ENCODE peak calls at places on chromosomes 4 and X, in ten cellular contexts. One of them, this sample, is unnamed.
A peak's percentile ranks its signal among the peaks of the same experiment; 100 is the strongest.

GRCh38 chrX:47562615-47563243 is 1.7 kb downstream of the ARAF start:
- DNase-seq in EL: peak; percentile 38
- DNase-seq in AG10803: no peak
- DNase-seq in GM23248: peak; percentile 48
- DNase-seq in coronary artery: no peak
- DNase-seq in neural progenitor cell: peak; percentile 37
- DNase-seq in endothelial cell: peak; percentile 28
- DNase-seq in occipital lobe: no peak
- DNase-seq in AG20443: no peak
- DNase-seq in stimulated activated CD4-positive, alpha-beta T cell treated with anti-CD3 and anti-CD28 coated beads, Interleukin-15, amount 100 ng/mL, for 24 hours: peak; percentile 32
- DNase-seq in this sample: no peak

GRCh38 chr4:110663206-110663605 is 40.3 kb upstream of the PITX2 start:
- DNase-seq in GM23248: no peak
- DNase-seq in occipital lobe: no peak
- DNase-seq in AG20443: no peak
- DNase-seq in coronary artery: no peak
- DNase-seq in neural progenitor cell: no peak
- DNase-seq in stimulated activated CD4-positive, alpha-beta T cell treated with anti-CD3 and anti-CD28 coated beads, Interleukin-15, amount 100 ng/mL, for 24 hours: no peak
- DNase-seq in EL: no peak
- DNase-seq in AG10803: no peak
- DNase-seq in endothelial cell: no peak
- DNase-seq in this sample: no peak

GRCh38 chrX:104343408-104344129 is 88.8 kb upstream of the ESX1 start:
- DNase-seq in occipital lobe: no peak
- DNase-seq in coronary artery: no peak
- DNase-seq in EL: peak; percentile 69
- DNase-seq in endothelial cell: peak; percentile 68
- DNase-seq in GM23248: peak; percentile 88
- DNase-seq in AG10803: peak; percentile 78
- DNase-seq in stimulated activated CD4-positive, alpha-beta T cell treated with anti-CD3 and anti-CD28 coated beads, Interleukin-15, amount 100 ng/mL, for 24 hours: peak; percentile 21
- DNase-seq in AG20443: peak; percentile 37
- DNase-seq in neural progenitor cell: peak; percentile 62
- DNase-seq in this sample: peak; percentile 13

GRCh38 chr4:106002979-106003378 is 107.7 kb downstream of the NPNT start:
- DNase-seq in coronary artery: no peak
- DNase-seq in EL: no peak
- DNase-seq in AG20443: no peak
- DNase-seq in stimulated activated CD4-positive, alpha-beta T cell treated with anti-CD3 and anti-CD28 coated beads, Interleukin-15, amount 100 ng/mL, for 24 hours: no peak
- DNase-seq in occipital lobe: no peak
- DNase-seq in neural progenitor cell: no peak
- DNase-seq in AG10803: no peak
- DNase-seq in endothelial cell: no peak
- DNase-seq in GM23248: no peak
- DNase-seq in this sample: no peak

GRCh38 chr4:115945026-115945425 is 831.6 kb upstream of the NDST4 start:
- DNase-seq in AG20443: no peak
- DNase-seq in EL: no peak
- DNase-seq in occipital lobe: no peak
- DNase-seq in endothelial cell: no peak
- DNase-seq in neural progenitor cell: no peak
- DNase-seq in GM23248: no peak
- DNase-seq in AG10803: no peak
- DNase-seq in coronary artery: no peak
- DNase-seq in stimulated activated CD4-positive, alpha-beta T cell treated with anti-CD3 and anti-CD28 coated beads, Interleukin-15, amount 100 ng/mL, for 24 hours: no peak
- DNase-seq in this sample: no peak

GRCh38 chr4:76760214-76760613 is 137.7 kb downstream of the SOWAHB start:
- DNase-seq in AG10803: no peak
- DNase-seq in occipital lobe: no peak
- DNase-seq in GM23248: no peak
- DNase-seq in coronary artery: no peak
- DNase-seq in stimulated activated CD4-positive, alpha-beta T cell treated with anti-CD3 and anti-CD28 coated beads, Interleukin-15, amount 100 ng/mL, for 24 hours: no peak
- DNase-seq in endothelial cell: no peak
- DNase-seq in neural progenitor cell: no peak
- DNase-seq in EL: no peak
- DNase-seq in AG20443: no peak
- DNase-seq in this sample: no peak

GRCh38 chrX:137427813-137428212 is 138.1 kb upstream of the ZIC3 start:
- DNase-seq in GM23248: peak; percentile 44
- DNase-seq in neural progenitor cell: peak; percentile 32
- DNase-seq in EL: no peak
- DNase-seq in occipital lobe: no peak
- DNase-seq in coronary artery: no peak
- DNase-seq in AG10803: peak; percentile 0
- DNase-seq in AG20443: peak; percentile 46
- DNase-seq in stimulated activated CD4-positive, alpha-beta T cell treated with anti-CD3 and anti-CD28 coated beads, Interleukin-15, amount 100 ng/mL, for 24 hours: no peak
- DNase-seq in endothelial cell: no peak
- DNase-seq in this sample: no peak

GRCh38 chr4:20194079-20195013 is 57.4 kb upstream of the SLIT2 start:
- DNase-seq in AG20443: peak; percentile 53
- DNase-seq in coronary artery: no peak
- DNase-seq in EL: peak; percentile 86
- DNase-seq in GM23248: peak; percentile 90
- DNase-seq in AG10803: peak; percentile 89
- DNase-seq in neural progenitor cell: no peak
- DNase-seq in stimulated activated CD4-positive, alpha-beta T cell treated with anti-CD3 and anti-CD28 coated beads, Interleukin-15, amount 100 ng/mL, for 24 hours: no peak
- DNase-seq in occipital lobe: no peak
- DNase-seq in endothelial cell: no peak
- DNase-seq in this sample: no peak

GRCh38 chr4:3226944-3227343 is 22.0 kb upstream of the MSANTD1 start:
- DNase-seq in endothelial cell: no peak
- DNase-seq in stimulated activated CD4-positive, alpha-beta T cell treated with anti-CD3 and anti-CD28 coated beads, Interleukin-15, amount 100 ng/mL, for 24 hours: no peak
- DNase-seq in occipital lobe: no peak
- DNase-seq in coronary artery: no peak
- DNase-seq in AG20443: no peak
- DNase-seq in EL: no peak
- DNase-seq in AG10803: no peak
- DNase-seq in GM23248: no peak
- DNase-seq in neural progenitor cell: no peak
- DNase-seq in this sample: no peak

GRCh38 chr4:176622251-176622968 is 170.3 kb downstream of the VEGFC start:
- DNase-seq in neural progenitor cell: no peak
- DNase-seq in stimulated activated CD4-positive, alpha-beta T cell treated with anti-CD3 and anti-CD28 coated beads, Interleukin-15, amount 100 ng/mL, for 24 hours: no peak
- DNase-seq in coronary artery: no peak
- DNase-seq in AG20443: peak; percentile 45
- DNase-seq in AG10803: peak; percentile 62
- DNase-seq in endothelial cell: no peak
- DNase-seq in EL: peak; percentile 21
- DNase-seq in GM23248: peak; percentile 53
- DNase-seq in occipital lobe: no peak
- DNase-seq in this sample: no peak

GRCh38 chr4:69689530-69690111 is 36.6 kb upstream of the UGT2A1 start:
- DNase-seq in AG20443: peak; percentile 14
- DNase-seq in neural progenitor cell: peak; percentile 36
- DNase-seq in coronary artery: no peak
- DNase-seq in occipital lobe: no peak
- DNase-seq in GM23248: peak; percentile 57
- DNase-seq in endothelial cell: no peak
- DNase-seq in EL: peak; percentile 13
- DNase-seq in AG10803: peak; percentile 32
- DNase-seq in stimulated activated CD4-positive, alpha-beta T cell treated with anti-CD3 and anti-CD28 coated beads, Interleukin-15, amount 100 ng/mL, for 24 hours: no peak
- DNase-seq in this sample: peak; percentile 15

GRCh38 chr4:112270643-112271484 is 14.8 kb downstream of the TIFA start:
- DNase-seq in coronary artery: no peak
- DNase-seq in AG10803: peak; percentile 81
- DNase-seq in EL: peak; percentile 76
- DNase-seq in GM23248: peak; percentile 89
- DNase-seq in stimulated activated CD4-positive, alpha-beta T cell treated with anti-CD3 and anti-CD28 coated beads, Interleukin-15, amount 100 ng/mL, for 24 hours: no peak
- DNase-seq in neural progenitor cell: no peak
- DNase-seq in endothelial cell: no peak
- DNase-seq in occipital lobe: no peak
- DNase-seq in AG20443: peak; percentile 13
- DNase-seq in this sample: no peak

GRCh38 chr4:56410247-56410646 is 23.0 kb upstream of the AASDH start:
- DNase-seq in occipital lobe: peak; percentile 32
- DNase-seq in coronary artery: no peak
- DNase-seq in neural progenitor cell: peak; percentile 83
- DNase-seq in GM23248: peak; percentile 96
- DNase-seq in EL: peak; percentile 94
- DNase-seq in AG20443: peak; percentile 87
- DNase-seq in stimulated activated CD4-positive, alpha-beta T cell treated with anti-CD3 and anti-CD28 coated beads, Interleukin-15, amount 100 ng/mL, for 24 hours: no peak
- DNase-seq in AG10803: peak; percentile 98
- DNase-seq in endothelial cell: peak; percentile 49
- DNase-seq in this sample: peak; percentile 62

GRCh38 chrX:48676893-48677270 is 6.7 kb upstream of the WAS start:
- DNase-seq in coronary artery: no peak
- DNase-seq in occipital lobe: no peak
- DNase-seq in GM23248: peak; percentile 14
- DNase-seq in endothelial cell: no peak
- DNase-seq in neural progenitor cell: no peak
- DNase-seq in EL: no peak
- DNase-seq in AG20443: no peak
- DNase-seq in AG10803: no peak
- DNase-seq in stimulated activated CD4-positive, alpha-beta T cell treated with anti-CD3 and anti-CD28 coated beads, Interleukin-15, amount 100 ng/mL, for 24 hours: peak; percentile 27
- DNase-seq in this sample: no peak

GRCh38 chr4:104494822-104495559 is at the start of gene CXXC4:
- DNase-seq in endothelial cell: peak; percentile 63
- DNase-seq in EL: peak; percentile 4
- DNase-seq in stimulated activated CD4-positive, alpha-beta T cell treated with anti-CD3 and anti-CD28 coated beads, Interleukin-15, amount 100 ng/mL, for 24 hours: peak; percentile 15
- DNase-seq in neural progenitor cell: peak; percentile 94
- DNase-seq in GM23248: peak; percentile 52
- DNase-seq in AG20443: peak; percentile 65
- DNase-seq in AG10803: peak; percentile 15
- DNase-seq in coronary artery: no peak
- DNase-seq in occipital lobe: peak; percentile 90
- DNase-seq in this sample: peak; percentile 91

GRCh38 chr4:78720994-78721677 is 55.0 kb upstream of the BMP2K start:
- DNase-seq in GM23248: no peak
- DNase-seq in AG20443: no peak
- DNase-seq in AG10803: no peak
- DNase-seq in stimulated activated CD4-positive, alpha-beta T cell treated with anti-CD3 and anti-CD28 coated beads, Interleukin-15, amount 100 ng/mL, for 24 hours: peak; percentile 30
- DNase-seq in endothelial cell: no peak
- DNase-seq in EL: no peak
- DNase-seq in occipital lobe: no peak
- DNase-seq in coronary artery: no peak
- DNase-seq in neural progenitor cell: no peak
- DNase-seq in this sample: no peak

GRCh38 chr4:55086561-55086960 is 38.8 kb downstream of the KDR start:
- DNase-seq in AG20443: no peak
- DNase-seq in AG10803: no peak
- DNase-seq in stimulated activated CD4-positive, alpha-beta T cell treated with anti-CD3 and anti-CD28 coated beads, Interleukin-15, amount 100 ng/mL, for 24 hours: no peak
- DNase-seq in coronary artery: no peak
- DNase-seq in endothelial cell: no peak
- DNase-seq in neural progenitor cell: no peak
- DNase-seq in EL: no peak
- DNase-seq in GM23248: no peak
- DNase-seq in occipital lobe: no peak
- DNase-seq in this sample: no peak

GRCh38 chr4:87038837-87039715 is 104.3 kb downstream of the AFF1 start:
- DNase-seq in stimulated activated CD4-positive, alpha-beta T cell treated with anti-CD3 and anti-CD28 coated beads, Interleukin-15, amount 100 ng/mL, for 24 hours: no peak
- DNase-seq in EL: peak; percentile 91
- DNase-seq in GM23248: peak; percentile 98
- DNase-seq in endothelial cell: no peak
- DNase-seq in neural progenitor cell: peak; percentile 95
- DNase-seq in occipital lobe: peak; percentile 67
- DNase-seq in AG10803: peak; percentile 92
- DNase-seq in coronary artery: peak; percentile 92
- DNase-seq in AG20443: peak; percentile 88
- DNase-seq in this sample: no peak

GRCh38 chr4:172674811-172675210 is 493.8 kb upstream of the GALNT7 start:
- DNase-seq in AG20443: no peak
- DNase-seq in endothelial cell: no peak
- DNase-seq in occipital lobe: no peak
- DNase-seq in neural progenitor cell: no peak
- DNase-seq in GM23248: no peak
- DNase-seq in coronary artery: no peak
- DNase-seq in AG10803: no peak
- DNase-seq in stimulated activated CD4-positive, alpha-beta T cell treated with anti-CD3 and anti-CD28 coated beads, Interleukin-15, amount 100 ng/mL, for 24 hours: no peak
- DNase-seq in EL: no peak
- DNase-seq in this sample: no peak

GRCh38 chr4:73485596-73485995 is 4.1 kb downstream of the AFM start:
- DNase-seq in endothelial cell: no peak
- DNase-seq in EL: no peak
- DNase-seq in neural progenitor cell: no peak
- DNase-seq in AG10803: no peak
- DNase-seq in occipital lobe: no peak
- DNase-seq in coronary artery: no peak
- DNase-seq in GM23248: no peak
- DNase-seq in AG20443: no peak
- DNase-seq in stimulated activated CD4-positive, alpha-beta T cell treated with anti-CD3 and anti-CD28 coated beads, Interleukin-15, amount 100 ng/mL, for 24 hours: no peak
- DNase-seq in this sample: no peak

GRCh38 chr4:3338976-3339531 is 46.2 kb downstream of the RGS12 start:
- DNase-seq in endothelial cell: no peak
- DNase-seq in neural progenitor cell: no peak
- DNase-seq in coronary artery: no peak
- DNase-seq in stimulated activated CD4-positive, alpha-beta T cell treated with anti-CD3 and anti-CD28 coated beads, Interleukin-15, amount 100 ng/mL, for 24 hours: no peak
- DNase-seq in AG20443: no peak
- DNase-seq in AG10803: no peak
- DNase-seq in EL: no peak
- DNase-seq in occipital lobe: no peak
- DNase-seq in GM23248: no peak
- DNase-seq in this sample: no peak

GRCh38 chr4:40621592-40622512 is 7.8 kb downstream of the RBM47 start:
- DNase-seq in neural progenitor cell: no peak
- DNase-seq in coronary artery: no peak
- DNase-seq in stimulated activated CD4-positive, alpha-beta T cell treated with anti-CD3 and anti-CD28 coated beads, Interleukin-15, amount 100 ng/mL, for 24 hours: peak; percentile 37
- DNase-seq in AG10803: peak; percentile 99
- DNase-seq in GM23248: peak; percentile 97
- DNase-seq in AG20443: peak; percentile 89
- DNase-seq in occipital lobe: no peak
- DNase-seq in endothelial cell: no peak
- DNase-seq in EL: peak; percentile 95
- DNase-seq in this sample: no peak

GRCh38 chrX:108312011-108312410 is 126.2 kb downstream of the COL4A6 start:
- DNase-seq in AG10803: no peak
- DNase-seq in AG20443: no peak
- DNase-seq in coronary artery: no peak
- DNase-seq in endothelial cell: no peak
- DNase-seq in occipital lobe: no peak
- DNase-seq in GM23248: peak; percentile 33
- DNase-seq in EL: peak; percentile 42
- DNase-seq in stimulated activated CD4-positive, alpha-beta T cell treated with anti-CD3 and anti-CD28 coated beads, Interleukin-15, amount 100 ng/mL, for 24 hours: no peak
- DNase-seq in neural progenitor cell: no peak
- DNase-seq in this sample: no peak

GRCh38 chr4:145609494-145610427 is 9.4 kb upstream of the MMAA start:
- DNase-seq in GM23248: peak; percentile 78
- DNase-seq in AG20443: peak; percentile 58
- DNase-seq in stimulated activated CD4-positive, alpha-beta T cell treated with anti-CD3 and anti-CD28 coated beads, Interleukin-15, amount 100 ng/mL, for 24 hours: peak; percentile 78
- DNase-seq in AG10803: peak; percentile 72
- DNase-seq in EL: peak; percentile 65
- DNase-seq in occipital lobe: peak; percentile 4
- DNase-seq in coronary artery: no peak
- DNase-seq in neural progenitor cell: peak; percentile 60
- DNase-seq in endothelial cell: peak; percentile 78
- DNase-seq in this sample: peak; percentile 22

GRCh38 chrX:12899506-12899905 is 6.9 kb upstream of the TLR8 start:
- DNase-seq in stimulated activated CD4-positive, alpha-beta T cell treated with anti-CD3 and anti-CD28 coated beads, Interleukin-15, amount 100 ng/mL, for 24 hours: no peak
- DNase-seq in AG10803: no peak
- DNase-seq in AG20443: no peak
- DNase-seq in EL: no peak
- DNase-seq in occipital lobe: no peak
- DNase-seq in neural progenitor cell: no peak
- DNase-seq in coronary artery: no peak
- DNase-seq in GM23248: no peak
- DNase-seq in endothelial cell: no peak
- DNase-seq in this sample: no peak

GRCh38 chrX:118637997-118638396 is 89.4 kb upstream of the IL13RA1 start:
- DNase-seq in neural progenitor cell: peak; percentile 3
- DNase-seq in EL: peak; percentile 2
- DNase-seq in AG20443: no peak
- DNase-seq in AG10803: no peak
- DNase-seq in GM23248: peak; percentile 10
- DNase-seq in stimulated activated CD4-positive, alpha-beta T cell treated with anti-CD3 and anti-CD28 coated beads, Interleukin-15, amount 100 ng/mL, for 24 hours: no peak
- DNase-seq in occipital lobe: no peak
- DNase-seq in coronary artery: no peak
- DNase-seq in endothelial cell: no peak
- DNase-seq in this sample: peak; percentile 7

GRCh38 chrX:866441-866990 is 235.9 kb downstream of the SHOX start:
- DNase-seq in AG20443: no peak
- DNase-seq in neural progenitor cell: no peak
- DNase-seq in EL: no peak
- DNase-seq in occipital lobe: no peak
- DNase-seq in AG10803: no peak
- DNase-seq in stimulated activated CD4-positive, alpha-beta T cell treated with anti-CD3 and anti-CD28 coated beads, Interleukin-15, amount 100 ng/mL, for 24 hours: no peak
- DNase-seq in coronary artery: no peak
- DNase-seq in GM23248: no peak
- DNase-seq in endothelial cell: no peak
- DNase-seq in this sample: no peak

This sample was measured in NCI-H748 treated with DMSO at 0.1 percent for 48 hours.